ENCODE peak calls at places on chromosomes 7 and 10, in eight cellular contexts. J is adrenal gland; E is A549; R is GM20000; Y is NCI-H2029 treated with DMSO at 0.1 percent for 48 hours; I is NCI-H526; Q is AG04450; Z is stimulated activated CD8-positive, alpha-beta memory T cell treated with anti-CD3 and anti-CD28 coated beads, Interleukin-7, amount 100 ng/mL, for 24 hours. H is an unnamed sample.

GRCh38 chr7:96993980-96994379 is 11.4 kb upstream of the DLX6 start:
- DNase-seq in Q (no peak), R (peak; percentile 5), E (no peak), Y (no peak), I (no peak), Z (no peak), J (no peak), H (no peak)

GRCh38 chr7:147483634-147484292 is 1106.8 kb upstream of the C7orf33 start:
- DNase-seq in Q (no peak), Y (no peak), R (no peak), E (no peak), Z (no peak), I (no peak), J (no peak), H (no peak)

GRCh38 chr10:115659616-115660015 is 566.5 kb downstream of the ATRNL1 start:
- DNase-seq in Q (no peak), Z (no peak), R (no peak), E (no peak), J (no peak), Y (no peak), I (no peak), H (no peak)

GRCh38 chr7:104341545-104341944 is 13.1 kb downstream of the LHFPL3 start:
- DNase-seq in E (peak; percentile 2), Q (no peak), I (peak; percentile 83), Z (no peak), J (no peak), Y (no peak), R (peak; percentile 16), H (no peak)

GRCh38 chr7:1087952-1088920 is at the start of gene GPER1:
- DNase-seq in Y (no peak), Q (no peak), E (no peak), J (peak; percentile 88), Z (no peak), R (no peak), I (peak; percentile 48), H (no peak)

GRCh38 chr7:39181398-39181797 is 203.7 kb downstream of the POU6F2 start:
- DNase-seq in Z (no peak), I (no peak), R (no peak), E (no peak), J (no peak), Y (no peak), Q (no peak), H (no peak)

GRCh38 chr10:19920075-19920726 is 104.0 kb downstream of the PLXDC2 start:
- DNase-seq in J (no peak), R (no peak), Z (no peak), Y (no peak), Q (no peak), E (no peak), I (no peak), H (no peak)

GRCh38 chr10:113960617-113961260 is 82.9 kb upstream of the ADRB1 start:
- DNase-seq in J (no peak), Q (no peak), R (no peak), Y (peak; percentile 44), E (peak; percentile 53), Z (no peak), I (peak; percentile 81), H (no peak)

GRCh38 chr7:151390594-151391357 is 19.1 kb downstream of the WDR86 start:
- DNase-seq in R (no peak), Q (no peak), E (no peak), Y (no peak), I (no peak), Z (no peak), J (no peak), H (no peak)

GRCh38 chr7:77444123-77444522 is 28.0 kb upstream of the GSAP start:
- DNase-seq in Y (no peak), Q (no peak), Z (no peak), J (no peak), R (no peak), E (no peak), I (no peak), H (no peak)

GRCh38 chr10:71431945-71432905 is 35.5 kb downstream of the CDH23 start:
- DNase-seq in I (no peak), Y (no peak), E (peak; percentile 16), Z (no peak), Q (no peak), R (no peak), J (no peak), H (no peak)

GRCh38 chr7:113804475-113805130 is 114.2 kb downstream of the PPP1R3A start:
- DNase-seq in E (no peak), Q (no peak), Z (no peak), I (no peak), R (no peak), J (no peak), Y (no peak), H (no peak)

GRCh38 chr10:92124524-92125168 is 166.2 kb downstream of the CPEB3 start:
- DNase-seq in Q (peak; percentile 67), J (peak; percentile 50), E (peak; percentile 42), I (no peak), Y (no peak), Z (no peak), R (no peak), H (no peak)

GRCh38 chr7:143188994-143189393 is 5.8 kb downstream of the TAS2R39 start:
- DNase-seq in I (no peak), Y (no peak), J (no peak), Q (no peak), Z (no peak), R (no peak), E (no peak), H (no peak)

GRCh38 chr7:117092801-117093200 is 139.5 kb downstream of the ST7 start:
- DNase-seq in E (no peak), Z (no peak), J (no peak), R (no peak), I (no peak), Q (peak; percentile 60), Y (no peak), H (no peak)

GRCh38 chr10:127293640-127294039 is 97.2 kb upstream of the INSYN2A start:
- DNase-seq in I (no peak), Q (no peak), Z (no peak), Y (peak; percentile 29), J (no peak), E (no peak), R (no peak), H (no peak)

GRCh38 chr7:20201380-20201779 is 15.8 kb downstream of the MACC1 start:
- DNase-seq in I (no peak), Z (no peak), J (no peak), E (no peak), Y (no peak), Q (no peak), R (peak; percentile 23), H (no peak)

GRCh38 chr10:103739039-103739764 is 116.2 kb downstream of the SH3PXD2A start:
- DNase-seq in Q (peak; percentile 93), J (no peak), I (no peak), E (no peak), Z (no peak), R (no peak), Y (no peak), H (no peak)